ENCODE peak calls at places on chromosomes 11 and 22, in five cellular contexts. F, C, U, R and S are unnamed samples.

GRCh38 chr11:34909955-34910354 is 6.2 kb downstream of the APIP start:
- DNase-seq in F (no peak), C (no peak), U (no peak), R (no peak), S (no peak)

GRCh38 chr22:45997077-45997774 is 20.3 kb upstream of the WNT7B start:
- DNase-seq in F (peak; percentile 63), C (peak; percentile 89), U (peak; percentile 92), R (peak; percentile 48), S (peak; percentile 92)

GRCh38 chr11:16049611-16050010 is 306.7 kb downstream of the SOX6 start:
- DNase-seq in F (no peak), C (no peak), U (no peak), R (peak; percentile 35), S (peak; percentile 9)

GRCh38 chr22:19993926-19994325 is 22.7 kb downstream of the ARVCF start:
- DNase-seq in F (no peak), C (no peak), U (no peak), R (no peak), S (no peak)

GRCh38 chr22:26169312-26170111 is at the start of gene SEZ6L:
- DNase-seq in F (no peak), C (peak; percentile 65), U (peak; percentile 34), R (peak; percentile 23), S (peak; percentile 87)

GRCh38 chr22:19368876-19369275 is 62.7 kb downstream of the HIRA start:
- DNase-seq in F (no peak), C (peak; percentile 34), U (no peak), R (no peak), S (no peak)

GRCh38 chr11:11987503-11988022 is 20.9 kb downstream of the DKK3 start:
- DNase-seq in F (peak; percentile 25), C (no peak), U (no peak), R (peak; percentile 93), S (no peak)

GRCh38 chr22:49972163-49973017 is 11.8 kb downstream of the PIM3 start:
- DNase-seq in F (peak; percentile 42), C (peak; percentile 77), U (peak; percentile 49), R (no peak), S (peak; percentile 78)

GRCh38 chr22:46349681-46350080 is 14.2 kb downstream of the TRMU start:
- DNase-seq in F (no peak), C (no peak), U (no peak), R (no peak), S (no peak)

GRCh38 chr22:20569059-20570058 is 61.9 kb downstream of the MED15 start:
- DNase-seq in F (peak; percentile 71), C (peak; percentile 93), U (peak; percentile 65), R (no peak), S (no peak)

GRCh38 chr11:62737196-62737595 is 8.9 kb downstream of the TTC9C start:
- DNase-seq in F (no peak), C (no peak), U (no peak), R (no peak), S (no peak)

GRCh38 chr11:72239849-72240460 is 4.0 kb downstream of the PHOX2A start:
- DNase-seq in F (peak; percentile 74), C (peak; percentile 84), U (no peak), R (peak; percentile 18), S (peak; percentile 87)

GRCh38 chr11:71499546-71499945 is 27.5 kb upstream of the KRTAP5-7 start:
- DNase-seq in F (peak; percentile 22), C (no peak), U (no peak), R (no peak), S (no peak)

GRCh38 chr11:79708319-79708928 is 267.6 kb upstream of the TENM4 start:
- DNase-seq in F (no peak), C (no peak), U (no peak), R (peak; percentile 75), S (peak; percentile 36)

GRCh38 chr11:1852885-1853284 is at the start of gene LSP1:
- DNase-seq in F (peak; percentile 57), C (peak; percentile 80), U (no peak), R (no peak), S (no peak)
- H3K4me3 ChIP-seq in F (peak within 1 kb of the TSS; percentile 45), C (peak within 1 kb of the TSS; percentile 51), U (no peak within 1 kb of the TSS), R (no peak within 1 kb of the TSS), S (no peak within 1 kb of the TSS)

GRCh38 chr11:20089357-20089756 is 70.9 kb downstream of the DBX1 start:
- DNase-seq in F (no peak), C (no peak), U (no peak), R (no peak), S (no peak)

GRCh38 chr11:20088368-20089260 is 71.7 kb downstream of the DBX1 start:
- DNase-seq in F (no peak), C (no peak), U (no peak), R (no peak), S (no peak)

GRCh38 chr11:20089796-20090653 is 70.2 kb downstream of the DBX1 start:
- DNase-seq in F (peak; percentile 70), C (no peak), U (peak; percentile 43), R (no peak), S (no peak)

GRCh38 chr11:20084921-20085814 is 75.1 kb downstream of the DBX1 start:
- DNase-seq in F (no peak), C (no peak), U (no peak), R (peak; percentile 18), S (no peak)

GRCh38 chr11:20087118-20087521 is 73.2 kb downstream of the DBX1 start:
- DNase-seq in F (no peak), C (no peak), U (no peak), R (no peak), S (no peak)
- H3K36me3 ChIP-seq in F (peaks cover 68% of the 10 kb centered on the region), C (peaks cover 19% of the 10 kb centered on the region), U (no peaks in the 10 kb centered on the region), R (peaks cover 12% of the 10 kb centered on the region), S (peaks cover 10% of the 10 kb centered on the region)

GRCh38 chr11:22677153-22677890 is 10.9 kb downstream of the GAS2 start:
- DNase-seq in F (no peak), C (no peak), U (no peak), R (no peak), S (no peak)

GRCh38 chr11:22685111-22685510 is 18.7 kb downstream of the GAS2 start:
- DNase-seq in F (no peak), C (no peak), U (no peak), R (no peak), S (no peak)

GRCh38 chr11:22684082-22684481 is 17.7 kb downstream of the GAS2 start:
- DNase-seq in F (no peak), C (no peak), U (no peak), R (no peak), S (no peak)

GRCh38 chr11:22681281-22681812 is 14.9 kb downstream of the GAS2 start:
- DNase-seq in F (no peak), C (no peak), U (no peak), R (no peak), S (no peak)

DNA sequence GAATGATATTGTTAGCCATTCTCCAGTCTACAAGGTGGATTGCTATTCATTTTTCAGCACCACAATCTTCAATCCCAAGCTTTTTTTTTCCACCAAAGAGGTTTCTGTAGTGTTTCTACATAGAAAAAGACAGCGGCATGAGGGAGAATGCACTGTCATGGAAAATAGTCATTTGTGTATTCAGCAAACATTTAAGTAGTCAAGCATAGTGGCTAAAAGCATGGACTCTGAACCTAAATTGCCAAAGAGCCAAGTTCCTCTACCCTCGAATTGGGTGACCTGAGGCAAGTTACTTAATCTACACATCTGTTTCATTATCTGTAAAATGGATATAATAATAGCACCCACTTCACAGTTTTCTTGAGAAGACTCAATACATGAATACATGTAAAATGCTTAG is 14.2 kb downstream of the GAS2 start:
- DNase-seq in F (no peak), C (no peak), U (no peak), R (no peak), S (no peak)
- H3K4me3 ChIP-seq in F (no peak overlapping the region), C (no peak overlapping the region), U (no peak overlapping the region), R (no peak overlapping the region), S (no peak overlapping the region)

DNA sequence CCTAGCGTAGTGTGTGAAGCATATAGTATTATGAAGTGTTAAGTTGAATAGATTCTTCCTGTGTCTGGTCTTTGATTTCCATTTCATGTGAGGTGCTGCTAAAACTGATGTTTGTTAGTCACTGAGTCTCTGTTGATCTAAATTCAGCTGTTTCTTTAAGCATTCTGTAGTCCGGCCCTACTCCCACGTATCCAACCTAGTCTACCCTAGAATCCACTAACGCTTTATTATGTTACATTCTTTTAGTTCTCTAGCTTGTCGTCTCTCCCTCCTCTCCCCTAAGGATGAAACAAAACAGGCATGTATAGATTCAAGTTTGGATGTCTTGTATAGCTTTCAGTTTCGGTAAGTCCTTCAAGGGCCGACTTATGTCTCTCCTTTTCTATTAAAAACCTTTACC is 4.1 kb downstream of the WEE1 start:
- DNase-seq in F (no peak), C (no peak), U (no peak), R (no peak), S (no peak)
- H3K36me3 ChIP-seq in F (peaks cover 38% of the 10 kb centered on the region), C (peaks cover 13% of the 10 kb centered on the region), U (no peaks in the 10 kb centered on the region), R (peaks cover 9% of the 10 kb centered on the region), S (peaks cover 46% of the 10 kb centered on the region)

DNA sequence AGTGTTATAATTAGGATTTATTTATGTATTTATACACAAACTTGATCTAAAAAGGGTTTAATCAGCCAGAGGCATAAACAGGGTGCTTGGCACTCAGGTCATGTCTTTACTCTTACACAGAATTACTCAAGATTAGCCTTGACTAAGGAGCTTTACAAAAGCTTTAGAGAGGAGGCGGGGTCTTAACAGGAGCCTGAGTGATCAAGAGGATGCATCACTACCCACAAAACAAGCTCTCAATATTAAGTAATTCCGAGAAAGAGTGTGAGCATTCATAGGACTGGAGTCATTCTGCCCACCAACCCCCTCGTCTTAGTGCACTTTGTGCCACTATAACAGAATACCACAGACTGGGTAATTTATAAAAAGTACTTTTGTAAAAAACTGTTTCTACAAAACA is 102.9 kb downstream of the SPATA19 start:
- DNase-seq in F (no peak), C (no peak), U (no peak), R (no peak), S (no peak)
- H3K4me3 ChIP-seq in F (no peak overlapping the region), C (no peak overlapping the region), U (no peak overlapping the region), R (no peak overlapping the region), S (no peak overlapping the region)

DNA sequence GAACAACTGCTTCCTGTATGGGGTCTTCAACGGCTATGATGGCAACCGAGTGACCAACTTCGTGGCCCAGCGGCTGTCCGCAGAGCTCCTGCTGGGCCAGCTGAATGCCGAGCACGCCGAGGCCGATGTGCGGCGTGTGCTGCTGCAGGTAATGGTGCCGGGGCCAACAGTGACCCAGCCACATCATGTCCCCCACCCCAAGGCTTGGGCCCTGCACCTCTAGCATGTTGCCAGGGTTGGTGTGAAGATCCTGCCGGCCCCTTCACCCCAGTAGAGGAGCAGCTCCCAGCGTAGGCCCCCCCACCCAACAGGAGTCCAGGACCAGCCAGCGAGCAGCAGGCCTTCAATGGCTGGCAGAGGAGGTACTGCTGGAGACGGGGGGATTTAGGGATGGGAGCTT is 15.9 kb downstream of the TAB1 start:
- DNase-seq in F (no peak), C (no peak), U (no peak), R (no peak), S (no peak)
- H3K36me3 ChIP-seq in F (peaks cover 59% of the 10 kb centered on the region), C (peaks cover 55% of the 10 kb centered on the region), U (no peaks in the 10 kb centered on the region), R (no peaks in the 10 kb centered on the region), S (peaks cover 23% of the 10 kb centered on the region)

DNA sequence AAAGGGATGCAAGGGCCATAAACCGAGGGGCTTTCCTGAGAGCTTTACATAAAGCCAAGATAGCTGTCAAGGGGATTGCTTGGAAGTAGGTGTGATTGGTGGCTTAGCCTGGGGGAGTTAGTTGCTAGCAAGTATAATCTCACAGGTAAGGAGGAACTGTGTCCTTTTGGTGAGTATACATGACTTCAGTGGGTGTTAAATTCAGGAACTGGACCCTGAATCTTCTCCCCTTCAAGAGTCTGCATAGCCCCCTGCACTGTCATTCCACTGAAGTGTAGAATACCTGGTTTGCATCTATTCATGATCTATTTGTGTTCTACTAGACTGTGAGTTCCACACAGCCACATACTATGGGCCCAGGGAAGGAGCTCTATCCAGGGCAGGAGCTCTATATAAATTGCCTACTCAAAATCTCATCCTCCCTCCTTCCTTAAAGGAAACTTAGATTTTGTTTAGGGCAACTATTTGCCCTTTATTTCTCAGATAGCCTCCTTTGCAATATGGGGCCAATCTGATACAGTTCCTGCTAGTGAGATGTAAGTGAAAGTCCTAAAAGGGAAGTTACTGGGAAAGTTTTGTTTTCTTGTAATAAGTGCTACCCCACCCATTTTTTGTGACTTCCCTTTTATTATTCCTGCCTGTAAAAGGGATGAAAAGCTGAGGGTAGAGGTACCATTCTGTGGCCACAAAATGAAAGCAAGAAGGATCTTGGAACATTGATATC is 120.5 kb downstream of the PGR start:
- DNase-seq in F (no peak), C (no peak), U (no peak), R (no peak), S (no peak)
- H3K4me3 ChIP-seq in F (no peak overlapping the region), C (no peak overlapping the region), U (no peak overlapping the region), R (no peak overlapping the region), S (no peak overlapping the region)